ENCODE peak calls at places on chromosomes 3 and 15, in six cellular contexts. One of them, this sample, is unnamed.

GRCh38 chr3:47340866-47341265 is 40.0 kb upstream of the PTPN23 start:
- DNase-seq in HFFc6: no peak
- DNase-seq in glutamatergic neuron: no peak
- DNase-seq in uterus: no peak
- DNase-seq in astrocyte of the spinal cord: no peak
- DNase-seq in globus pallidus: no peak
- DNase-seq in this sample: no peak

GRCh38 chr3:26652157-26652556 is 29.6 kb downstream of the LRRC3B start:
- DNase-seq in uterus: no peak
- DNase-seq in glutamatergic neuron: peak; percentile 60
- DNase-seq in HFFc6: no peak
- DNase-seq in astrocyte of the spinal cord: no peak
- DNase-seq in globus pallidus: no peak
- DNase-seq in this sample: peak; percentile 53

GRCh38 chr3:17983106-17983505 is 240.7 kb upstream of the TBC1D5 start:
- DNase-seq in glutamatergic neuron: no peak
- DNase-seq in uterus: no peak
- DNase-seq in HFFc6: no peak
- DNase-seq in globus pallidus: no peak
- DNase-seq in astrocyte of the spinal cord: no peak
- DNase-seq in this sample: no peak

GRCh38 chr3:25284249-25284648 is 143.8 kb upstream of the RARB start:
- DNase-seq in uterus: no peak
- DNase-seq in HFFc6: no peak
- DNase-seq in glutamatergic neuron: no peak
- DNase-seq in astrocyte of the spinal cord: no peak
- DNase-seq in globus pallidus: no peak
- DNase-seq in this sample: no peak

GRCh38 chr15:69780981-69781380 is 316.7 kb downstream of the TLE3 start:
- DNase-seq in glutamatergic neuron: no peak
- DNase-seq in uterus: no peak
- DNase-seq in HFFc6: no peak
- DNase-seq in astrocyte of the spinal cord: no peak
- DNase-seq in globus pallidus: no peak
- DNase-seq in this sample: peak; percentile 28

GRCh38 chr15:55829826-55830225 is 86.9 kb upstream of the PRTG start:
- DNase-seq in globus pallidus: no peak
- DNase-seq in astrocyte of the spinal cord: no peak
- DNase-seq in HFFc6: no peak
- DNase-seq in glutamatergic neuron: no peak
- DNase-seq in uterus: no peak
- DNase-seq in this sample: no peak

GRCh38 chr3:76643620-76644019 is 396.3 kb upstream of the ROBO2 start:
- DNase-seq in glutamatergic neuron: no peak
- DNase-seq in HFFc6: no peak
- DNase-seq in astrocyte of the spinal cord: no peak
- DNase-seq in globus pallidus: no peak
- DNase-seq in uterus: no peak
- DNase-seq in this sample: no peak

GRCh38 chr3:112384769-112385168 is 51.8 kb downstream of the CD200 start:
- DNase-seq in HFFc6: no peak
- DNase-seq in globus pallidus: no peak
- DNase-seq in astrocyte of the spinal cord: no peak
- DNase-seq in uterus: no peak
- DNase-seq in glutamatergic neuron: no peak
- DNase-seq in this sample: no peak